ENCODE peak calls at places on chromosomes 6 and 20, in five cellular contexts. H, Z, B, P and U are unnamed samples.

GRCh38 chr20:8800089-8800488 is 268.8 kb upstream of the PLCB4 start:
- DNase-seq in Z (no peak), B (no peak), H (no peak), P (no peak), U (no peak)

GRCh38 chr6:130625825-130626500 is 201.2 kb upstream of the SMLR1 start:
- DNase-seq in P (peak), B (no peak), Z (no peak), H (peak), U (no peak)

GRCh38 chr6:76792394-76792793 is 670.9 kb downstream of the HTR1B start:
- DNase-seq in Z (no peak), H (no peak), B (no peak), P (peak), U (no peak)

GRCh38 chr6:162680367-162680766 is 47.2 kb downstream of the PRKN start:
- DNase-seq in Z (no peak), B (no peak), H (no peak), P (no peak), U (no peak)

GRCh38 chr6:138267971-138268895 is 49.9 kb upstream of the PBOV1 start:
- DNase-seq in Z (no peak), B (no peak), P (no peak), H (no peak), U (no peak)

GRCh38 chr6:63644668-63645326 is 9.2 kb downstream of the PHF3 start:
- DNase-seq in Z (no peak), H (no peak), P (peak), B (peak), U (peak)

GRCh38 chr6:161079566-161080262 is 88.1 kb downstream of the MAP3K4 start:
- DNase-seq in Z (no peak), B (no peak), P (peak), H (no peak), U (no peak)

GRCh38 chr6:32114853-32115252 is 5.7 kb upstream of the TNXB start:
- DNase-seq in P (no peak), B (no peak), H (no peak), Z (no peak), U (no peak)

GRCh38 chr6:130760006-130760405 is 67.2 kb upstream of the SMLR1 start:
- DNase-seq in B (no peak), Z (no peak), H (peak), P (peak), U (no peak)

GRCh38 chr6:33144373-33144772 is 47.9 kb downstream of the COL11A2 start:
- DNase-seq in P (no peak), B (no peak), Z (no peak), H (no peak), U (peak)

GRCh38 chr6:157137501-157137900 is 185.8 kb downstream of the TMEM242 start:
- DNase-seq in B (no peak), Z (no peak), P (no peak), H (no peak), U (no peak)

GRCh38 chr6:21005816-21006553 is 471.7 kb downstream of the CDKAL1 start:
- DNase-seq in P (peak), B (no peak), H (peak), Z (no peak), U (peak)

GRCh38 chr6:170529839-170530520 is 23.1 kb downstream of the PSMB1 start:
- DNase-seq in H (peak), B (peak), P (peak), Z (peak), U (no peak)

GRCh38 chr6:161429921-161430490 is 156.1 kb upstream of the AGPAT4 start:
- DNase-seq in B (no peak), Z (no peak), P (peak), H (no peak), U (no peak)

GRCh38 chr6:166483556-166484250 is 101.0 kb upstream of the MPC1 start:
- DNase-seq in B (no peak), H (no peak), Z (peak), P (no peak), U (no peak)

DNA sequence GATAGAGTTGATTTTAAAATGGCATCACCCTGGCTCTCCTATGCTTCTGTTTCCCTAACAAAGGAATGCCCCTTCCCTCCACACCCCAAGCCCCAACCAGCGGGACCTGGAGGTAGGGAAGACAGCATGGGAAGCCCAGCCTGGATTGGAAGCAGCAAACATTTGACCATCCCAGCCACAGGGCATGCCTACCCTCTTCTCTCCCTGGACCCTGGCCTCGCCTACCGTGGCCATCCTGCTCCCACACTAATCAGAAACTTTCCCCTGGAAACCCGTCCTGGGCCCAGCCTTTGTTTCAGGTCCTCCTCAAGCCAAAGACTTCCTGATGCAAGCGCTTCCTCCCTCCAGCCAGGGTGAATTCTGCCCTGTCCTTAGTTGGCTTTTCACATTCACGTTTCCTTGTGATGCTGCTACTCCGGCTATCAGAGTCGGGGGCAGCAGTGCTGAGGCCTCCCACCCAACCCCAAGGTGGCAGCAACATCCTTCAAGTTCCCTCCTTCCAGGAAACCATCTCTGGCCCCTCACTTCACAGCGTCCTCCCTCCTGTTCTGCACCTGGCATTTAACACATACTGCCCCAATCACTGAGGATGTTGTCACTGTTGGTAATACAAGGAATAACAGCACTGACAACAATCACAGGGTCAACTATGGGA is 18.2 kb upstream of the ANGPT4 start:
- DNase-seq in P (no peak), H (no peak), B (no peak), Z (no peak), U (no peak)
- TF ChIP-seq CTCF in P (no peak), H (no peak), B (no peak), Z (no peak), U (no peak)

DNA sequence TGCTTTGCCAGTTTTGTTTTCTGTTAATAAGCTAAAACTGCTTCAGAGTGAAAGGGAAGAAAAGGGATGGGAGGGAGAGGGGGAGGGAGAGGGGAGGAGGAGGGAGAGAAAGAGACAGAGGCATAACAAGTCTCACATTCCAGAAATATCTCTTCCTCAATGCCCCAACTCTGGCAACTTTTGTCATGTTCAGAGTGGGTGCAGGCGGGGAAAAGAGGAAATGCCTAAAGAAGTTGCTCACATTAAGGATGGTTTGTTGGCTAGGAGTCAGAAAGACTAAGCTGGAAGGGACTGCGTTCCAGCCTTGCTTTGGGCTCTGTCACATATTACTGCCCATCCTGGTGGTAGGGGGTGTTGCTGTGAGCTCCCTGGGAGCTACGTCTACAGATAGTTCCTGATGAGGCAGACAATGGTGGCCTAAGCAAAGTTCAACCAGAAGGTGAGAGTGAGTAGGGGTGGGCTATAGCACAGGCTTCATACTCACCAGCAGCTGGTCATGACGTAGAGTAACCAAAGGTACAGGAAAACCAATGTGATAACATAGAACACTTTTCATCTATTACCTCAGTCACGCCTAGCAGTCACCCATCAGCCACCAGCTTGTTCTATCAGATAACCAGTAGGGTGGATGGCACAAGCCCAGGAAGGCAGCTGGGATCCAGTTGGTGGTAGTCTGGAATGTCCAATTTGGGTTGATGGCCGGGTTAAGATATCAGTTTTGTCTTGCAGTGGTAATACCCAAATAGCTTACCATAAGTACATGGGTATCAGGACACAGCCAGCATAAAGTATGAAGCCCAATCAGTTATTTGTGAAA is 2.1 kb downstream of the TSPYL4 start:
- DNase-seq in Z (no peak), P (peak), B (no peak), H (no peak), U (no peak)
- H3K4me3 ChIP-seq in Z (no peak), P (peak), B (no peak), H (peak), U (peak)

GRCh38 chr20:19934792-19935491 is 82.2 kb upstream of the NAA20 start:
- DNase-seq in P (no peak), Z (peak), H (no peak), B (peak), U (no peak)

GRCh38 chr20:19936801-19937583 is 80.2 kb upstream of the NAA20 start:
- DNase-seq in B (peak), Z (peak), H (no peak), P (no peak), U (no peak)

GRCh38 chr20:19937651-19938420 is 79.3 kb upstream of the NAA20 start:
- DNase-seq in H (no peak), P (no peak), Z (no peak), B (no peak), U (no peak)

GRCh38 chr20:19938421-19938787 is 78.8 kb upstream of the NAA20 start:
- DNase-seq in P (no peak), Z (no peak), H (no peak), B (no peak), U (no peak)

GRCh38 chr20:19935842-19936241 is 81.3 kb upstream of the NAA20 start:
- DNase-seq in Z (no peak), P (no peak), B (no peak), H (no peak), U (no peak)
- TF ChIP-seq CTCF in Z (no peak), P (no peak), B (no peak), H (no peak), U (no peak)

DNA sequence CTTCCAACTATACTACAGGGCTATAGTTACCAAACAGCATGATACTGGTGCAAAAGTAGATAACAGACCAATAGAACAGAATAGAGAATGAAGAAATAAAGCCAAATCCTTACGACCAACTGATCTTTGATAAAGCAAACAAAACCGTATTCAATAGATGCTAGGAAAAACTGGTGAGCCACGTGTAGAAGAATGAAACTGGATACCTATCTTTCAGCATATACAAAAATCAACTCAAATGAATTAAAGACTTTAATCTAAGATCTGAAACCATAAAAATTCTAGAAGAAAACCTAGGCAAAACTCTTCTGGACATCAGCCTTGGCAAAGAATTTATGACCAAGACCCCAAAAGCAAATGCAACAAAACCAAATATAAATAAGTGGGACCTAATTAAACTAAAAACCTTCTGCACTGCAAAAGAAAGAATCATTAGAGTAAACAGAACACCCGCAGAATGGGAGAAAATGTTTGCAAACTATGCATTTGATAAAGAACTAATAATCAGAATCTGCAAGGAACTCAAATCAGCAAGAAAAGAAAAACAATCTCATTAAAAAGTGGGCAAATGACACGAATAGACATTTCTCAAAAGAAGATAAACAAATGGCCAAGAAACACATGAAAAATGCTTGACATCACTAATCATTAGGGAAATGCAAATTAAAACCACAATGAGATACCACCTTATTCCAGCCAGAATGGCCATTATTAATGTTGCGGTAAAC is 109.8 kb downstream of the TAF4 start:
- DNase-seq in P (no peak), B (no peak), Z (no peak), H (no peak), U (no peak)
- H3K4me3 ChIP-seq in P (no peak), B (no peak), Z (no peak), H (no peak), U (no peak)

DNA sequence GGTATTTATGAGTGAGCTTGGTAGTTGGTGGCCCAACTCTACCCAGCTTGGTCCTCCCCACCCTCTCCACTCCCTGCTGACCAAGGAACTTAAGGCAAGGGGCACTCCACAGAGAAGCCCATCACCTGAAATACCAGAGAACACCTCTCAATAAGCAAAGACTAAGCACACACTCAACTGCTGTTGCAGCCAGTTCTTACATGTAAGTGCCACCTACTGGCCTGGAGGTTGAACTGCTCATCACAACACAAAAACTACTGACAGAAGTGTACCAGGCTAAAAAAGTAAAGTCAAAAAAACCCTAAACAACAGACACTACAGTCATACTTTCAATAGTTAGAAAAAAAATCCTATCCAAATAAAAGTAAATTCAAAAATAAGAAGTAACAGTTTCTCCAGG is 146.2 kb downstream of the FAM83B start:
- DNase-seq in H (no peak), Z (no peak), B (no peak), P (peak), U (no peak)
- TF ChIP-seq CTCF in H (peak), Z (no peak), B (no peak), P (peak), U (peak)

DNA sequence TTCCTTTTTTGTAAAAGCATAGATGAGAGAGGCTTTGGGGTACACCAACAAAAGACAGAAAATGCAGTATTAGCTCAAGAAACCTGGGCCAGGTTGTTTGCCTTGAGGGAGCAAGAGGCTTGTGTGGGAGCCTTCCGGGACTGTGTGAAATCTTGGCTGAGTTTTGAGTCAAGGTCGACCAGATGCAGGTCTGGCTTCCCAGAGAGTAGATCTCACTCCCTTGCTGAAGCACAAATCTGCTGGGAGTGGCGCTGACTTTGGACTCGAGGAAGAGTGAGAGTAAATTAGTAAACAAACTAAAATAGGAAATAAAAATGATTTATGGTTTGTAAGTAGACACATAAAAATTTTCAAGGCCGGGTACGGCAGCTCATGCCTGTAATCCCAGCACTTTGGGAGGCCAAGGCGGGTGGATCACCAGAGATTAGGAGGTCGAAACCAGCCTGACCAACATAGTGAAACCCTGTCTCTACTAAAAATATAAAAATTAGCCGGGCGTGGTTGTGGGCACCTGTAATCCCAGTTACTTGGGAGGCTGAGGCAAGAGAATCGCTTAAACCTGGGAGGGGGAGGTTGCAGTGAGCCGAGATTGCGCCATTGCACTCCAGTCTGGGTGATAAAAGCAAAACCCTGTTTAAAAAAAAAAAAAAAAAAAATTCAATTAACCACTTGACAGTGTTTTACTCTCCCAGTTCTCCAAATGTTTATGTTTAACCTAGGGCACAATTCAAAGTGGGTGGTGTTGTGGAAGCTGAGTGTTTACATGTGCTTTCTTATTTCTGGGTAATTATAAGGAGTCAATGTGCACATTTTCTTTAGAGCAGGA is 27.7 kb upstream of the EDN1 start:
- DNase-seq in Z (no peak), H (no peak), P (no peak), B (no peak), U (no peak)
- H3K4me3 ChIP-seq in Z (no peak), H (no peak), P (no peak), B (no peak), U (no peak)

GRCh38 chr6:11598687-11599086 is 61.1 kb downstream of the TMEM170B start:
- DNase-seq in Z (no peak), B (no peak), H (no peak), P (no peak), U (peak)

GRCh38 chr6:11592289-11592906 is 54.8 kb downstream of the TMEM170B start:
- DNase-seq in Z (peak), P (no peak), H (no peak), B (no peak), U (no peak)

GRCh38 chr6:11593096-11593495 is 55.5 kb downstream of the TMEM170B start:
- DNase-seq in B (no peak), Z (no peak), P (no peak), H (no peak), U (no peak)

GRCh38 chr6:11596640-11597237 is 59.2 kb downstream of the TMEM170B start:
- DNase-seq in B (no peak), P (no peak), H (no peak), Z (no peak), U (no peak)

DNA sequence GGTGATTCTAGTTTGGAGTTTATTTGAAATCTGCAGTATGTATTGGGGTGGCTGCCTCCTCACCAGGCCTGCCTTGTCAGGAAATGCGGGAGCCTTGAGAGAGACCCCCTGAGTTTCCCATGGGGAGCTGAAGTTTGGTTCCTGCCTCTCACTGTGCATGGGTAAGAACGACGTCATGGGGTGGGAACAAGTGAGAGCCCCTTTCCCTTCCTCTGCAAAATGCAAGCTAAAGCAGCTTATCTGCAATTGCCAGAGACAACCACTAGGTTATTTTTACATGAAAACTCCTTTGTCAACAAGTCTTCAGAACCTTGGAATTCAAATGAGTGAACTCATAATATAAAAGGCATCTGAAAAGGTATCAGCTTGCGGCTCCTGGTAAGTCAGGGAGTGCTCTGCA is 58.4 kb downstream of the TMEM170B start:
- DNase-seq in H (no peak), B (no peak), Z (no peak), P (no peak), U (no peak)
- TF ChIP-seq CTCF in H (no peak), B (no peak), Z (no peak), P (peak), U (no peak)